ENCODE peak calls at places on chromosomes 5 and 9, in six cellular contexts. M, R, G, J, P and S are unnamed samples.

GRCh38 chr5:154823605-154824004 is 26.8 kb downstream of the FAXDC2 start:
- DNase-seq in R (no peak), P (no peak), G (no peak), M (no peak), J (no peak), S (no peak)

GRCh38 chr5:98902733-98903132 is 26.1 kb downstream of the CHD1 start:
- DNase-seq in P (no peak), G (no peak), M (no peak), R (peak), J (no peak), S (no peak)

GRCh38 chr5:39209924-39210323 is 9.4 kb downstream of the FYB1 start:
- DNase-seq in M (no peak), R (no peak), J (peak), P (no peak), G (no peak), S (no peak)

GRCh38 chr5:154351141-154351540 is 94.7 kb upstream of the SAP30L start:
- DNase-seq in M (no peak), R (no peak), J (no peak), P (no peak), G (no peak), S (no peak)

GRCh38 chr5:145975361-145976066 is 39.1 kb downstream of the SH3RF2 start:
- DNase-seq in R (peak), M (peak), G (no peak), P (no peak), J (no peak), S (no peak)

GRCh38 chr5:38453506-38453905 is 102.9 kb downstream of the LIFR start:
- DNase-seq in P (no peak), J (peak), G (no peak), M (no peak), R (no peak), S (no peak)

GRCh38 chr9:70073193-70073592 is 29.5 kb downstream of the MAMDC2 start:
- DNase-seq in M (no peak), J (no peak), P (no peak), G (no peak), R (no peak), S (no peak)

GRCh38 chr9:8627944-8628679 is 828.5 kb upstream of the DMAC1 start:
- DNase-seq in P (no peak), G (peak), M (no peak), R (no peak), J (no peak), S (no peak)

GRCh38 chr5:21574429-21574828 is 1278.7 kb downstream of the CDH12 start:
- DNase-seq in R (no peak), G (no peak), M (no peak), J (no peak), P (no peak), S (no peak)

GRCh38 chr9:114607671-114608524 is 3.2 kb upstream of the TMEM268 start:
- DNase-seq in P (no peak), G (no peak), R (no peak), J (no peak), M (no peak), S (no peak)

GRCh38 chr5:180519098-180519497 is 24.9 kb downstream of the CNOT6 start:
- DNase-seq in M (no peak), R (no peak), J (no peak), P (no peak), G (no peak), S (peak)

GRCh38 chr5:80128129-80128528 is 93.0 kb downstream of the THBS4 start:
- DNase-seq in M (no peak), R (no peak), J (no peak), G (no peak), P (no peak), S (no peak)

GRCh38 chr9:91500509-91501011 is 76.9 kb upstream of the NFIL3 start:
- DNase-seq in R (peak), J (no peak), G (no peak), M (peak), P (peak), S (no peak)

GRCh38 chr9:93642961-93643360 is 66.6 kb downstream of the PHF2 start:
- DNase-seq in P (peak), M (peak), G (no peak), R (peak), J (no peak), S (peak)

GRCh38 chr5:114928644-114929462 is 240.9 kb downstream of the TRIM36 start:
- DNase-seq in P (no peak), G (no peak), J (no peak), M (no peak), R (no peak), S (no peak)

GRCh38 chr9:94623253-94623652 is 16.1 kb downstream of the FBP1 start:
- DNase-seq in R (peak), P (no peak), G (peak), J (no peak), M (no peak), S (no peak)

GRCh38 chr5:181203842-181204560 is 995 bp downstream of the TRIM7 start:
- DNase-seq in G (no peak), P (no peak), J (no peak), M (no peak), R (no peak), S (no peak)